ENCODE peak calls at places on chromosomes 4 and X, in five cellular contexts. E, D, N, L and I are unnamed samples.

GRCh38 chr4:67456577-67457196 is 88.6 kb downstream of the CENPC start:
- DNase-seq in L (no peak), N (peak; percentile 5), E (peak; percentile 6), D (peak; percentile 1), I (no peak)

GRCh38 chrX:14528629-14529287 is 578 bp upstream of the GLRA2 start:
- DNase-seq in N (peak; percentile 19), L (peak; percentile 5), D (peak; percentile 57), E (no peak), I (peak; percentile 2)

GRCh38 chr4:118834070-118834469 is 1.9 kb downstream of the SEC24D start:
- DNase-seq in N (no peak), L (no peak), D (peak; percentile 36), E (no peak), I (no peak)

GRCh38 chrX:45667666-45668065 is 467.0 kb upstream of the DIPK2B start:
- DNase-seq in N (peak; percentile 13), L (no peak), E (no peak), D (no peak), I (no peak)

GRCh38 chr4:73730292-73730691 is 10.1 kb upstream of the CXCL8 start:
- DNase-seq in L (no peak), N (no peak), E (no peak), D (peak; percentile 74), I (no peak)

GRCh38 chrX:118495958-118496762 is 545 bp downstream of the DOCK11 start:
- DNase-seq in D (peak; percentile 88), L (peak; percentile 67), E (no peak), N (no peak), I (peak; percentile 83)

GRCh38 chr4:8754634-8755589 is 116.7 kb downstream of the HMX1 start:
- DNase-seq in E (no peak), N (no peak), L (no peak), D (no peak), I (no peak)

GRCh38 chr4:169583563-169583962 is 28.8 kb downstream of the NEK1 start:
- DNase-seq in E (no peak), D (no peak), L (no peak), N (no peak), I (no peak)

GRCh38 chr4:46886711-46887110 is 22.3 kb downstream of the COX7B2 start:
- DNase-seq in E (no peak), D (no peak), L (no peak), N (peak; percentile 13), I (no peak)

GRCh38 chr4:145388043-145388442 is 93.6 kb upstream of the SMAD1 start:
- DNase-seq in N (no peak), D (no peak), L (no peak), E (no peak), I (no peak)

GRCh38 chrX:148629435-148629834 is 129.0 kb downstream of the AFF2 start:
- DNase-seq in E (no peak), L (no peak), N (no peak), D (no peak), I (no peak)

GRCh38 chrX:10677490-10677889 is 57.1 kb upstream of the MID1 start:
- DNase-seq in L (no peak), N (peak; percentile 17), E (peak; percentile 28), D (peak; percentile 50), I (no peak)

GRCh38 chr4:189143255-189143654 is 797.4 kb upstream of the FRG1 start:
- DNase-seq in L (no peak), D (peak; percentile 60), N (no peak), E (no peak), I (no peak)

GRCh38 chr4:11507920-11508319 is 79.2 kb upstream of the HS3ST1 start:
- DNase-seq in E (no peak), L (no peak), D (peak; percentile 2), N (no peak), I (no peak)

GRCh38 chr4:177393236-177393635 is 49.0 kb downstream of the AGA start:
- DNase-seq in D (no peak), N (no peak), L (no peak), E (no peak), I (peak; percentile 9)

GRCh38 chrX:78619829-78620228 is 39.3 kb downstream of the RTL3 start:
- DNase-seq in L (no peak), E (no peak), N (peak; percentile 61), D (no peak), I (no peak)

GRCh38 chr4:61837395-61837794 is 637.3 kb downstream of the ADGRL3 start:
- DNase-seq in D (no peak), N (no peak), E (no peak), L (no peak), I (no peak)

GRCh38 chr4:92253550-92253949 is 50.2 kb upstream of the GRID2 start:
- DNase-seq in L (no peak), E (no peak), N (no peak), D (no peak), I (no peak)

GRCh38 chr4:24477919-24478318 is 106.4 kb downstream of the DHX15 start:
- DNase-seq in E (no peak), D (peak; percentile 69), N (peak; percentile 80), L (no peak), I (no peak)

GRCh38 chrX:154313147-154313546 is 17.6 kb downstream of the TKTL1 start:
- DNase-seq in E (no peak), N (no peak), D (no peak), L (no peak), I (no peak)

GRCh38 chr4:169791527-169792156 is 33.9 kb upstream of the HPF1 start:
- DNase-seq in D (peak; percentile 78), N (peak; percentile 69), L (no peak), E (no peak), I (no peak)

GRCh38 chrX:128975716-128976115 is 547.6 kb downstream of the SMARCA1 start:
- DNase-seq in D (peak; percentile 70), E (peak; percentile 12), N (no peak), L (no peak), I (no peak)

GRCh38 chr4:175419120-175419774 is 392.8 kb downstream of the GPM6A start:
- DNase-seq in D (peak; percentile 35), E (no peak), L (no peak), N (peak; percentile 99), I (no peak)

GRCh38 chrX:40062525-40063193 is 35.1 kb downstream of the BCOR start:
- DNase-seq in L (no peak), D (no peak), N (no peak), E (no peak), I (no peak)

GRCh38 chr4:53981573-53981972 is 82.8 kb downstream of the CHIC2 start:
- DNase-seq in L (no peak), E (no peak), N (peak; percentile 40), D (no peak), I (no peak)

GRCh38 chr4:103498161-103499070 is 221.4 kb downstream of the TACR3 start:
- DNase-seq in N (peak; percentile 89), L (no peak), D (no peak), E (no peak), I (no peak)

GRCh38 chr4:47002593-47002992 is 9.2 kb upstream of the GABRA4 start:
- DNase-seq in D (no peak), E (no peak), N (peak; percentile 30), L (no peak), I (no peak)

GRCh38 chrX:12360991-12361598 is 222.8 kb downstream of the FRMPD4 start:
- DNase-seq in D (peak; percentile 91), L (no peak), N (peak; percentile 69), E (no peak), I (no peak)

GRCh38 chr4:131644619-131645018 is 1504.5 kb upstream of the PCDH10 start:
- DNase-seq in E (no peak), L (no peak), N (peak; percentile 32), D (peak; percentile 39), I (no peak)

GRCh38 chrX:137194164-137194563 is 160.4 kb upstream of the GPR101 start:
- DNase-seq in N (peak; percentile 39), L (no peak), E (peak; percentile 52), D (peak; percentile 34), I (peak; percentile 7)

GRCh38 chr4:54276633-54277426 is 47.7 kb downstream of the PDGFRA start:
- DNase-seq in N (no peak), D (peak; percentile 66), E (no peak), L (no peak), I (no peak)

GRCh38 chrX:3712080-3712869 is 1.2 kb downstream of the PRKX start:
- DNase-seq in D (peak; percentile 45), N (peak; percentile 50), L (no peak), E (no peak), I (no peak)

GRCh38 chr4:138595731-138596465 is 353.7 kb upstream of the SLC7A11 start:
- DNase-seq in D (no peak), E (no peak), N (peak; percentile 90), L (no peak), I (no peak)

GRCh38 chr4:101596786-101597185 is 193.7 kb upstream of the BANK1 start:
- DNase-seq in E (no peak), N (no peak), L (no peak), D (no peak), I (no peak)

GRCh38 chrX:149284616-149285015 is 220.5 kb downstream of the IDS start:
- DNase-seq in D (no peak), E (no peak), L (no peak), N (no peak), I (no peak)

GRCh38 chrX:140933056-140933455 is 69.3 kb upstream of the SPANXB1 start:
- DNase-seq in N (no peak), L (no peak), D (no peak), E (no peak), I (no peak)

GRCh38 chr4:108359130-108359709 is 190.5 kb upstream of the LEF1 start:
- DNase-seq in D (no peak), E (no peak), L (peak; percentile 49), N (no peak), I (peak; percentile 43)

GRCh38 chrX:64204252-64204651 is 1.3 kb downstream of the AMER1 start:
- DNase-seq in L (no peak), E (no peak), D (no peak), N (no peak), I (no peak)